ENCODE peak calls at places on chromosomes 3 and 15, in six cellular contexts. One of them, this sample, is unnamed.

GRCh38 chr3:114608293-114608692 is 314.5 kb downstream of the TIGIT start:
- DNase-seq in GM12891: no peak
- DNase-seq in SK-N-MC: no peak
- DNase-seq in endothelial cell of umbilical vein: no peak
- DNase-seq in breast epithelium: no peak
- DNase-seq in suprapubic skin: no peak
- DNase-seq in this sample: no peak

GRCh38 chr3:190595807-190596206 is 81.9 kb downstream of the IL1RAP start:
- DNase-seq in GM12891: no peak
- DNase-seq in SK-N-MC: no peak
- DNase-seq in endothelial cell of umbilical vein: no peak
- DNase-seq in breast epithelium: no peak
- DNase-seq in suprapubic skin: no peak
- DNase-seq in this sample: no peak

GRCh38 chr15:38702178-38702912 is 137.7 kb upstream of the RASGRP1 start:
- DNase-seq in GM12891: no peak
- DNase-seq in SK-N-MC: no peak
- DNase-seq in endothelial cell of umbilical vein: no peak
- DNase-seq in breast epithelium: peak
- DNase-seq in suprapubic skin: no peak
- DNase-seq in this sample: no peak

GRCh38 chr15:57534279-57534678 is 57.4 kb upstream of the MYZAP start:
- DNase-seq in GM12891: no peak
- DNase-seq in SK-N-MC: no peak
- DNase-seq in endothelial cell of umbilical vein: peak
- DNase-seq in breast epithelium: no peak
- DNase-seq in suprapubic skin: no peak
- DNase-seq in this sample: no peak

GRCh38 chr15:36632196-36632595 is 52.8 kb downstream of the CDIN1 start:
- DNase-seq in GM12891: no peak
- DNase-seq in SK-N-MC: no peak
- DNase-seq in endothelial cell of umbilical vein: no peak
- DNase-seq in breast epithelium: no peak
- DNase-seq in suprapubic skin: no peak
- DNase-seq in this sample: no peak

GRCh38 chr3:154060606-154061380 is 60.4 kb upstream of the ARHGEF26 start:
- DNase-seq in GM12891: no peak
- DNase-seq in SK-N-MC: peak
- DNase-seq in endothelial cell of umbilical vein: no peak
- DNase-seq in breast epithelium: no peak
- DNase-seq in suprapubic skin: no peak
- DNase-seq in this sample: no peak

GRCh38 chr3:21783834-21784233 is 32.8 kb upstream of the ZNF385D start:
- DNase-seq in GM12891: no peak
- DNase-seq in SK-N-MC: no peak
- DNase-seq in endothelial cell of umbilical vein: peak
- DNase-seq in breast epithelium: no peak
- DNase-seq in suprapubic skin: no peak
- DNase-seq in this sample: no peak

GRCh38 chr3:47265008-47265407 is 17.6 kb downstream of the KIF9 start:
- DNase-seq in GM12891: no peak
- DNase-seq in SK-N-MC: no peak
- DNase-seq in endothelial cell of umbilical vein: no peak
- DNase-seq in breast epithelium: no peak
- DNase-seq in suprapubic skin: no peak
- DNase-seq in this sample: no peak

GRCh38 chr3:66297260-66297863 is 76.6 kb downstream of the SLC25A26 start:
- DNase-seq in GM12891: no peak
- DNase-seq in SK-N-MC: no peak
- DNase-seq in endothelial cell of umbilical vein: peak
- DNase-seq in breast epithelium: no peak
- DNase-seq in suprapubic skin: no peak
- DNase-seq in this sample: no peak

GRCh38 chr15:66461917-66462316 is 35.6 kb downstream of the SNAPC5 start:
- DNase-seq in GM12891: no peak
- DNase-seq in SK-N-MC: no peak
- DNase-seq in endothelial cell of umbilical vein: no peak
- DNase-seq in breast epithelium: no peak
- DNase-seq in suprapubic skin: no peak
- DNase-seq in this sample: no peak

GRCh38 chr3:33074217-33075067 is 22.5 kb downstream of the GLB1 start:
- DNase-seq in GM12891: peak
- DNase-seq in SK-N-MC: peak
- DNase-seq in endothelial cell of umbilical vein: peak
- DNase-seq in breast epithelium: no peak
- DNase-seq in suprapubic skin: no peak
- DNase-seq in this sample: peak

GRCh38 chr3:153438275-153438674 is 276.2 kb downstream of the RAP2B start:
- DNase-seq in GM12891: no peak
- DNase-seq in SK-N-MC: no peak
- DNase-seq in endothelial cell of umbilical vein: no peak
- DNase-seq in breast epithelium: no peak
- DNase-seq in suprapubic skin: no peak
- DNase-seq in this sample: no peak

GRCh38 chr3:169744332-169745054 is 20.4 kb downstream of the TERC start:
- DNase-seq in GM12891: no peak
- DNase-seq in SK-N-MC: no peak
- DNase-seq in endothelial cell of umbilical vein: peak
- DNase-seq in breast epithelium: no peak
- DNase-seq in suprapubic skin: no peak
- DNase-seq in this sample: no peak

GRCh38 chr3:105791919-105792786 is 76.7 kb downstream of the CBLB start:
- DNase-seq in GM12891: no peak
- DNase-seq in SK-N-MC: no peak
- DNase-seq in endothelial cell of umbilical vein: no peak
- DNase-seq in breast epithelium: no peak
- DNase-seq in suprapubic skin: peak
- DNase-seq in this sample: no peak

GRCh38 chr3:158769519-158770253 is 32.2 kb upstream of the MFSD1 start:
- DNase-seq in GM12891: no peak
- DNase-seq in SK-N-MC: no peak
- DNase-seq in endothelial cell of umbilical vein: no peak
- DNase-seq in breast epithelium: no peak
- DNase-seq in suprapubic skin: no peak
- DNase-seq in this sample: no peak

GRCh38 chr3:32410367-32411246 is 19.0 kb downstream of the CMTM7 start:
- DNase-seq in GM12891: no peak
- DNase-seq in SK-N-MC: no peak
- DNase-seq in endothelial cell of umbilical vein: no peak
- DNase-seq in breast epithelium: no peak
- DNase-seq in suprapubic skin: no peak
- DNase-seq in this sample: no peak

GRCh38 chr15:63203451-63204090 is 14.2 kb downstream of the RAB8B start:
- DNase-seq in GM12891: no peak
- DNase-seq in SK-N-MC: no peak
- DNase-seq in endothelial cell of umbilical vein: no peak
- DNase-seq in breast epithelium: no peak
- DNase-seq in suprapubic skin: no peak
- DNase-seq in this sample: no peak

GRCh38 chr3:168034152-168034928 is 61.4 kb downstream of the GOLIM4 start:
- DNase-seq in GM12891: no peak
- DNase-seq in SK-N-MC: no peak
- DNase-seq in endothelial cell of umbilical vein: no peak
- DNase-seq in breast epithelium: no peak
- DNase-seq in suprapubic skin: no peak
- DNase-seq in this sample: no peak

GRCh38 chr3:65146149-65146548 is 458.3 kb upstream of the ADAMTS9 start:
- DNase-seq in GM12891: no peak
- DNase-seq in SK-N-MC: no peak
- DNase-seq in endothelial cell of umbilical vein: no peak
- DNase-seq in breast epithelium: no peak
- DNase-seq in suprapubic skin: no peak
- DNase-seq in this sample: no peak

GRCh38 chr3:44342191-44342790 is 3.7 kb downstream of the TCAIM start:
- DNase-seq in GM12891: no peak
- DNase-seq in SK-N-MC: no peak
- DNase-seq in endothelial cell of umbilical vein: peak
- DNase-seq in breast epithelium: no peak
- DNase-seq in suprapubic skin: no peak
- DNase-seq in this sample: no peak

GRCh38 chr15:99248000-99248727 is 1.2 kb downstream of the TTC23 start:
- DNase-seq in GM12891: no peak
- DNase-seq in SK-N-MC: no peak
- DNase-seq in endothelial cell of umbilical vein: no peak
- DNase-seq in breast epithelium: no peak
- DNase-seq in suprapubic skin: no peak
- DNase-seq in this sample: no peak

GRCh38 chr3:114857281-114857680 is 289.8 kb downstream of the ZBTB20 start:
- DNase-seq in GM12891: no peak
- DNase-seq in SK-N-MC: no peak
- DNase-seq in endothelial cell of umbilical vein: no peak
- DNase-seq in breast epithelium: no peak
- DNase-seq in suprapubic skin: no peak
- DNase-seq in this sample: no peak

GRCh38 chr3:184941408-184941807 is 129.4 kb downstream of the VPS8 start:
- DNase-seq in GM12891: no peak
- DNase-seq in SK-N-MC: no peak
- DNase-seq in endothelial cell of umbilical vein: no peak
- DNase-seq in breast epithelium: no peak
- DNase-seq in suprapubic skin: no peak
- DNase-seq in this sample: no peak

GRCh38 chr15:83106994-83107840 is at the start of gene TM6SF1:
- DNase-seq in GM12891: peak
- DNase-seq in SK-N-MC: no peak
- DNase-seq in endothelial cell of umbilical vein: peak
- DNase-seq in breast epithelium: no peak
- DNase-seq in suprapubic skin: no peak
- DNase-seq in this sample: peak

GRCh38 chr15:62857411-62857853 is 185.1 kb upstream of the TPM1 start:
- DNase-seq in GM12891: no peak
- DNase-seq in SK-N-MC: no peak
- DNase-seq in endothelial cell of umbilical vein: no peak
- DNase-seq in breast epithelium: no peak
- DNase-seq in suprapubic skin: no peak
- DNase-seq in this sample: no peak

GRCh38 chr3:187958432-187959003 is 195.4 kb upstream of the LPP start:
- DNase-seq in GM12891: no peak
- DNase-seq in SK-N-MC: no peak
- DNase-seq in endothelial cell of umbilical vein: no peak
- DNase-seq in breast epithelium: no peak
- DNase-seq in suprapubic skin: no peak
- DNase-seq in this sample: no peak

GRCh38 chr15:99507732-99508571 is 57.8 kb upstream of the MEF2A start:
- DNase-seq in GM12891: no peak
- DNase-seq in SK-N-MC: no peak
- DNase-seq in endothelial cell of umbilical vein: no peak
- DNase-seq in breast epithelium: no peak
- DNase-seq in suprapubic skin: no peak
- DNase-seq in this sample: no peak

GRCh38 chr3:133962879-133963278 is 66.8 kb downstream of the SLCO2A1 start:
- DNase-seq in GM12891: no peak
- DNase-seq in SK-N-MC: no peak
- DNase-seq in endothelial cell of umbilical vein: no peak
- DNase-seq in breast epithelium: no peak
- DNase-seq in suprapubic skin: no peak
- DNase-seq in this sample: no peak

GRCh38 chr3:143820466-143821221 is 27.6 kb downstream of the SLC9A9 start:
- DNase-seq in GM12891: no peak
- DNase-seq in SK-N-MC: peak
- DNase-seq in endothelial cell of umbilical vein: no peak
- DNase-seq in breast epithelium: no peak
- DNase-seq in suprapubic skin: no peak
- DNase-seq in this sample: no peak

GRCh38 chr3:106943071-106943470 is 434.2 kb upstream of the CCDC54 start:
- DNase-seq in GM12891: no peak
- DNase-seq in SK-N-MC: no peak
- DNase-seq in endothelial cell of umbilical vein: no peak
- DNase-seq in breast epithelium: no peak
- DNase-seq in suprapubic skin: no peak
- DNase-seq in this sample: no peak
- TF ChIP-seq POLR2AphosphoS5 in GM12891: no peak
- TF ChIP-seq POLR2AphosphoS5 in SK-N-MC: no peak
- TF ChIP-seq POLR2AphosphoS5 in endothelial cell of umbilical vein: no peak
- TF ChIP-seq POLR2AphosphoS5 in breast epithelium: no peak
- TF ChIP-seq POLR2AphosphoS5 in suprapubic skin: no peak
- TF ChIP-seq POLR2AphosphoS5 in this sample: no peak

DNA sequence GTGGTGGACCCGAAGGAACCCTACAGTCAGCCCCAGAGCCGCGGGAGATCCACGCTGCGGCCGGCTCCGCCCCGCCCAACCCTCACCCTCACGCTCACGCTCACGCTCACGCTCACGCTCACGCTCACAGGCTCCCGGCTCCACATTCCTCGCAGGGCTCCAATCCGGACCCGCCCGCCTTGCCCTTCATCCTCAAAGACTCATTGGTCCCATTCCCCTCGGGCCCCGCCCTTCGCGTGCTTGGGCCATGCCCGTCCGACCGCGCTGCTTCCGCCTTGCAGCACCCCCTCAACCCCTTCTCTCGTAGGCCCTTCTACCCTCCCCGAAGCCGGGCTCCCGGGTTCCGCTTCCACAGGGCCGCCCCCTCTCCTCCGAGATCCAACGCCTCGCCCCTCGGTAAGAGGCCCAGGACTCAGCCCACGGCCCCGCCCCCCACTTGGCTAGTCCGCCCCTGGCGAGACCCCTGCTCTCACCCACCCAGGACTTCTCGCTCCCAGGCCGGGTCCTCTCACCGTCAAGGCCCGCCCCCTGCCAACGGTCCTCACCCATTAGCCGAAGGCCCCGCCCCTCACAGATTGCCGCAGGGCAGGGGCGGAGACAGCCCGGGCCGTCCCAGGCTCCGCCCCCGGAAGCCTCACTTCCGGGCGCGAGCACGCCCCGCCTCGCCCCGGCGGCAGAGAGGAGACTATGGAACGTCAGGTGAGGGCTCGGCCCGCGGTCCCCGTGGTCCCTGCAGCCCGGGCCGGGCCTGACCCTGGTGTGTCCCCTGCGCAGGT is at the start of gene APEH:
- DNase-seq in GM12891: peak
- DNase-seq in SK-N-MC: peak
- DNase-seq in endothelial cell of umbilical vein: peak
- DNase-seq in breast epithelium: peak
- DNase-seq in suprapubic skin: peak
- DNase-seq in this sample: peak
- TF ChIP-seq POLR2AphosphoS5 in GM12891: peak
- TF ChIP-seq POLR2AphosphoS5 in SK-N-MC: peak
- TF ChIP-seq POLR2AphosphoS5 in endothelial cell of umbilical vein: peak
- TF ChIP-seq POLR2AphosphoS5 in breast epithelium: peak
- TF ChIP-seq POLR2AphosphoS5 in suprapubic skin: no peak
- TF ChIP-seq POLR2AphosphoS5 in this sample: peak

GRCh38 chr3:126501736-126502135 is 15.8 kb downstream of the UROC1 start:
- DNase-seq in GM12891: no peak
- DNase-seq in SK-N-MC: no peak
- DNase-seq in endothelial cell of umbilical vein: no peak
- DNase-seq in breast epithelium: no peak
- DNase-seq in suprapubic skin: no peak
- DNase-seq in this sample: no peak
- TF ChIP-seq POLR2AphosphoS5 in GM12891: no peak
- TF ChIP-seq POLR2AphosphoS5 in SK-N-MC: no peak
- TF ChIP-seq POLR2AphosphoS5 in endothelial cell of umbilical vein: no peak
- TF ChIP-seq POLR2AphosphoS5 in breast epithelium: no peak
- TF ChIP-seq POLR2AphosphoS5 in suprapubic skin: no peak
- TF ChIP-seq POLR2AphosphoS5 in this sample: no peak

GRCh38 chr15:90561344-90562244 is 31.9 kb downstream of the CRTC3 start:
- DNase-seq in GM12891: no peak
- DNase-seq in SK-N-MC: no peak
- DNase-seq in endothelial cell of umbilical vein: no peak
- DNase-seq in breast epithelium: no peak
- DNase-seq in suprapubic skin: no peak
- DNase-seq in this sample: no peak
- TF ChIP-seq POLR2AphosphoS5 in GM12891: no peak
- TF ChIP-seq POLR2AphosphoS5 in SK-N-MC: no peak
- TF ChIP-seq POLR2AphosphoS5 in endothelial cell of umbilical vein: no peak
- TF ChIP-seq POLR2AphosphoS5 in breast epithelium: no peak
- TF ChIP-seq POLR2AphosphoS5 in suprapubic skin: no peak
- TF ChIP-seq POLR2AphosphoS5 in this sample: no peak